ENCODE peak calls at places on chromosomes 2 and 18, in ten cellular contexts. One of them, this sample, is unnamed.

GRCh38 chr2:127134833-127135830 is 28.2 kb upstream of the BIN1 start:
- DNase-seq in AG04450: no peak
- DNase-seq in NCI-H1092 treated with DMSO at 0.1 percent for 48 hours: no peak
- DNase-seq in fibroblast of pulmonary artery: no peak
- DNase-seq in cardiac septum: no peak
- DNase-seq in lower leg skin: no peak
- DNase-seq in retina: no peak
- DNase-seq in GM23248: no peak
- DNase-seq in GOT3: no peak
- DNase-seq in natural killer cell: no peak
- DNase-seq in this sample: no peak

GRCh38 chr2:23292024-23292423 is 93.0 kb upstream of the KLHL29 start:
- DNase-seq in AG04450: no peak
- DNase-seq in NCI-H1092 treated with DMSO at 0.1 percent for 48 hours: no peak
- DNase-seq in fibroblast of pulmonary artery: no peak
- DNase-seq in cardiac septum: no peak
- DNase-seq in lower leg skin: peak
- DNase-seq in retina: no peak
- DNase-seq in GM23248: peak
- DNase-seq in GOT3: no peak
- DNase-seq in natural killer cell: no peak
- DNase-seq in this sample: no peak

GRCh38 chr18:28267878-28268625 is 91.1 kb upstream of the CDH2 start:
- DNase-seq in AG04450: no peak
- DNase-seq in NCI-H1092 treated with DMSO at 0.1 percent for 48 hours: no peak
- DNase-seq in fibroblast of pulmonary artery: peak
- DNase-seq in cardiac septum: no peak
- DNase-seq in lower leg skin: no peak
- DNase-seq in retina: no peak
- DNase-seq in GM23248: peak
- DNase-seq in GOT3: no peak
- DNase-seq in natural killer cell: no peak
- DNase-seq in this sample: peak

GRCh38 chr2:54107903-54108615 is 7.4 kb upstream of the ACYP2 start:
- DNase-seq in AG04450: no peak
- DNase-seq in NCI-H1092 treated with DMSO at 0.1 percent for 48 hours: no peak
- DNase-seq in fibroblast of pulmonary artery: no peak
- DNase-seq in cardiac septum: no peak
- DNase-seq in lower leg skin: no peak
- DNase-seq in retina: peak
- DNase-seq in GM23248: no peak
- DNase-seq in GOT3: no peak
- DNase-seq in natural killer cell: no peak
- DNase-seq in this sample: no peak

GRCh38 chr2:85413592-85414421 is 3.6 kb upstream of the CAPG start:
- DNase-seq in AG04450: no peak
- DNase-seq in NCI-H1092 treated with DMSO at 0.1 percent for 48 hours: no peak
- DNase-seq in fibroblast of pulmonary artery: peak
- DNase-seq in cardiac septum: no peak
- DNase-seq in lower leg skin: peak
- DNase-seq in retina: no peak
- DNase-seq in GM23248: peak
- DNase-seq in GOT3: no peak
- DNase-seq in natural killer cell: peak
- DNase-seq in this sample: no peak

GRCh38 chr2:177169810-177170514 is 42.6 kb upstream of the HNRNPA3 start:
- DNase-seq in AG04450: no peak
- DNase-seq in NCI-H1092 treated with DMSO at 0.1 percent for 48 hours: no peak
- DNase-seq in fibroblast of pulmonary artery: no peak
- DNase-seq in cardiac septum: no peak
- DNase-seq in lower leg skin: no peak
- DNase-seq in retina: peak
- DNase-seq in GM23248: no peak
- DNase-seq in GOT3: no peak
- DNase-seq in natural killer cell: no peak
- DNase-seq in this sample: no peak

GRCh38 chr2:18339326-18339725 is 221.1 kb downstream of the RDH14 start:
- DNase-seq in AG04450: peak
- DNase-seq in NCI-H1092 treated with DMSO at 0.1 percent for 48 hours: no peak
- DNase-seq in fibroblast of pulmonary artery: peak
- DNase-seq in cardiac septum: no peak
- DNase-seq in lower leg skin: no peak
- DNase-seq in retina: no peak
- DNase-seq in GM23248: peak
- DNase-seq in GOT3: no peak
- DNase-seq in natural killer cell: no peak
- DNase-seq in this sample: no peak

GRCh38 chr2:161681043-161681442 is 56.8 kb downstream of the SLC4A10 start:
- DNase-seq in AG04450: no peak
- DNase-seq in NCI-H1092 treated with DMSO at 0.1 percent for 48 hours: no peak
- DNase-seq in fibroblast of pulmonary artery: peak
- DNase-seq in cardiac septum: no peak
- DNase-seq in lower leg skin: no peak
- DNase-seq in retina: no peak
- DNase-seq in GM23248: peak
- DNase-seq in GOT3: no peak
- DNase-seq in natural killer cell: no peak
- DNase-seq in this sample: peak

GRCh38 chr18:39561136-39561535 is 1995.5 kb upstream of the CELF4 start:
- DNase-seq in AG04450: no peak
- DNase-seq in NCI-H1092 treated with DMSO at 0.1 percent for 48 hours: no peak
- DNase-seq in fibroblast of pulmonary artery: peak
- DNase-seq in cardiac septum: no peak
- DNase-seq in lower leg skin: no peak
- DNase-seq in retina: no peak
- DNase-seq in GM23248: peak
- DNase-seq in GOT3: no peak
- DNase-seq in natural killer cell: no peak
- DNase-seq in this sample: no peak

GRCh38 chr2:219551863-219552381 is 8.1 kb downstream of the TMEM198 start:
- DNase-seq in AG04450: no peak
- DNase-seq in NCI-H1092 treated with DMSO at 0.1 percent for 48 hours: no peak
- DNase-seq in fibroblast of pulmonary artery: no peak
- DNase-seq in cardiac septum: no peak
- DNase-seq in lower leg skin: no peak
- DNase-seq in retina: no peak
- DNase-seq in GM23248: no peak
- DNase-seq in GOT3: no peak
- DNase-seq in natural killer cell: peak
- DNase-seq in this sample: no peak

GRCh38 chr2:8021942-8022341 is 659.9 kb upstream of the ID2 start:
- DNase-seq in AG04450: no peak
- DNase-seq in NCI-H1092 treated with DMSO at 0.1 percent for 48 hours: no peak
- DNase-seq in fibroblast of pulmonary artery: no peak
- DNase-seq in cardiac septum: no peak
- DNase-seq in lower leg skin: no peak
- DNase-seq in retina: no peak
- DNase-seq in GM23248: no peak
- DNase-seq in GOT3: no peak
- DNase-seq in natural killer cell: no peak
- DNase-seq in this sample: no peak

GRCh38 chr2:42050350-42051167 is 2.7 kb downstream of the PKDCC start:
- DNase-seq in AG04450: no peak
- DNase-seq in NCI-H1092 treated with DMSO at 0.1 percent for 48 hours: no peak
- DNase-seq in fibroblast of pulmonary artery: peak
- DNase-seq in cardiac septum: no peak
- DNase-seq in lower leg skin: no peak
- DNase-seq in retina: no peak
- DNase-seq in GM23248: peak
- DNase-seq in GOT3: no peak
- DNase-seq in natural killer cell: no peak
- DNase-seq in this sample: no peak

GRCh38 chr18:22238036-22238435 is 68.6 kb downstream of the GATA6 start:
- DNase-seq in AG04450: no peak
- DNase-seq in NCI-H1092 treated with DMSO at 0.1 percent for 48 hours: no peak
- DNase-seq in fibroblast of pulmonary artery: no peak
- DNase-seq in cardiac septum: no peak
- DNase-seq in lower leg skin: no peak
- DNase-seq in retina: no peak
- DNase-seq in GM23248: no peak
- DNase-seq in GOT3: no peak
- DNase-seq in natural killer cell: peak
- DNase-seq in this sample: no peak